ENCODE peak calls at places on chromosomes 4 and X, in four cellular contexts. S, U, A and J are unnamed samples.

GRCh38 chr4:168220893-168221292 is 97.7 kb downstream of the DDX60 start:
- DNase-seq in S (no peak), A (no peak), U (no peak), J (no peak)

GRCh38 chrX:107429090-107429489 is 20.4 kb upstream of the FRMPD3 start:
- DNase-seq in U (no peak), S (no peak), A (peak), J (no peak)

GRCh38 chrX:98568795-98569194 is 1685.1 kb downstream of the RPA4 start:
- DNase-seq in U (no peak), S (no peak), A (no peak), J (no peak)

GRCh38 chrX:105006103-105006502 is 214.4 kb downstream of the TEX13A start:
- DNase-seq in S (no peak), A (no peak), U (no peak), J (no peak)

GRCh38 chrX:34880656-34881055 is 61.9 kb upstream of the FAM47B start:
- DNase-seq in S (no peak), A (no peak), U (no peak), J (no peak)

GRCh38 chr4:94305468-94306225 is 37.0 kb downstream of the HPGDS start:
- DNase-seq in A (peak), S (no peak), U (no peak), J (no peak)

GRCh38 chr4:1403591-1404572 is 2.4 kb downstream of the NKX1-1 start:
- DNase-seq in A (no peak), U (no peak), S (no peak), J (no peak)

GRCh38 chr4:5043579-5043978 is 7.7 kb upstream of the STK32B start:
- DNase-seq in S (no peak), A (no peak), U (no peak), J (no peak)

GRCh38 chrX:389021-389441 is 2.3 kb upstream of the PPP2R3B start:
- DNase-seq in S (no peak), A (no peak), U (no peak), J (no peak)

GRCh38 chr4:123250843-123251242 is 145.8 kb upstream of the SPRY1 start:
- DNase-seq in A (no peak), U (peak), S (peak), J (no peak)

GRCh38 chr4:150289198-150289597 is 211.0 kb downstream of the DCLK2 start:
- DNase-seq in U (no peak), A (no peak), S (no peak), J (no peak)

GRCh38 chr4:139523076-139523475 is 32.9 kb downstream of the SETD7 start:
- DNase-seq in S (no peak), U (no peak), A (no peak), J (no peak)

GRCh38 chr4:75702919-75703411 is 21.4 kb upstream of the USO1 start:
- DNase-seq in A (no peak), S (no peak), U (no peak), J (no peak)

GRCh38 chrX:152824841-152825374 is 5.6 kb downstream of the CETN2 start:
- DNase-seq in S (no peak), A (no peak), U (no peak), J (no peak)

GRCh38 chrX:68511255-68511654 is 12.4 kb downstream of the YIPF6 start:
- DNase-seq in S (no peak), U (no peak), A (peak), J (no peak)

GRCh38 chr4:151983854-151984253 is 223.0 kb upstream of the GATB start:
- DNase-seq in U (no peak), S (no peak), A (peak), J (no peak)

GRCh38 chrX:148500428-148501120 is at the start of gene AFF2:
- DNase-seq in U (no peak), S (peak), A (peak), J (no peak)

GRCh38 chrX:46941341-46941740 is 29.1 kb downstream of the JADE3 start:
- DNase-seq in U (no peak), S (no peak), A (no peak), J (no peak)

GRCh38 chr4:16443504-16444088 is 217.3 kb upstream of the TAPT1 start:
- DNase-seq in A (peak), U (no peak), S (no peak), J (no peak)

GRCh38 chr4:150173420-150173819 is 95.2 kb downstream of the DCLK2 start:
- DNase-seq in S (no peak), A (no peak), U (no peak), J (no peak)

GRCh38 chr4:109955146-109955545 is 42.5 kb downstream of the EGF start:
- DNase-seq in A (no peak), S (no peak), U (no peak), J (no peak)

GRCh38 chr4:146522862-146523205 is 1.1 kb upstream of the SLC10A7 start:
- DNase-seq in S (no peak), U (no peak), A (peak), J (no peak)

GRCh38 chrX:57595381-57595811 is 3.6 kb downstream of the ZXDB start:
- DNase-seq in S (no peak), U (peak), A (peak), J (peak)

GRCh38 chr4:28772066-28772465 is 1911.4 kb downstream of the STIM2 start:
- DNase-seq in U (no peak), A (peak), S (no peak), J (peak)

GRCh38 chr4:158809611-158810486 is 41.0 kb downstream of the FNIP2 start:
- DNase-seq in A (peak), S (no peak), U (peak), J (peak)

GRCh38 chr4:151854731-151855130 is 93.9 kb upstream of the GATB start:
- DNase-seq in U (no peak), A (no peak), S (no peak), J (no peak)

GRCh38 chr4:123072060-123072459 is 149.7 kb upstream of the NUDT6 start:
- DNase-seq in A (no peak), S (no peak), U (no peak), J (no peak)

GRCh38 chrX:122439836-122440235 is 744.2 kb upstream of the GRIA3 start:
- DNase-seq in A (no peak), S (no peak), U (peak), J (no peak)

GRCh38 chrX:122441451-122441850 is 742.6 kb upstream of the GRIA3 start:
- DNase-seq in U (no peak), S (no peak), A (no peak), J (no peak)

GRCh38 chrX:122434942-122435341 is 749.1 kb upstream of the GRIA3 start:
- DNase-seq in S (no peak), U (no peak), A (no peak), J (no peak)

DNA sequence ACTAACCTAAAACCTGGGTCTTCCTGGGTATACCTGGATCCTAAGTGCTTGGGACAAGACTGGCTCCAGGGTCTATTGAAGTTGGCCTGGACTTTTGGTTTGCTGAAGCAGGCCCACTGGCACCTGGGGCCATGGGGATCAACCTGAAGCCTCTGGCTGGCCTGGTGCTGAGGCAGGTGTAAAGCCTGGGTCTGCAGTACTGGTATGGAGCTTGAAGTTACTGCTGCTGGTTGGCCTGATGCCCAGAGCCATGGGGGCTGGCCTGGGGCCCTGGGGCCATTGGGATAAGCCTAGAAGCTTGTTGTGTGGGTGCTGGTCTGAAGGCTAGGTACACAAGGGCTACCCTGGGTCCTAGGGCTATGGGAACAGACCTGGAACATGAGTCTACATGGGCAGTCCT is 743.2 kb upstream of the GRIA3 start:
- DNase-seq in U (no peak), A (no peak), S (no peak), J (no peak)
- H3K4me3 ChIP-seq in U (no peak), A (no peak), S (no peak), J (no peak)

GRCh38 chrX:79336869-79337815 is 30.0 kb downstream of the ITM2A start:
- DNase-seq in A (peak), S (no peak), U (no peak), J (no peak)
- H3K4me3 ChIP-seq in A (peak), S (no peak), U (no peak), J (no peak)

DNA sequence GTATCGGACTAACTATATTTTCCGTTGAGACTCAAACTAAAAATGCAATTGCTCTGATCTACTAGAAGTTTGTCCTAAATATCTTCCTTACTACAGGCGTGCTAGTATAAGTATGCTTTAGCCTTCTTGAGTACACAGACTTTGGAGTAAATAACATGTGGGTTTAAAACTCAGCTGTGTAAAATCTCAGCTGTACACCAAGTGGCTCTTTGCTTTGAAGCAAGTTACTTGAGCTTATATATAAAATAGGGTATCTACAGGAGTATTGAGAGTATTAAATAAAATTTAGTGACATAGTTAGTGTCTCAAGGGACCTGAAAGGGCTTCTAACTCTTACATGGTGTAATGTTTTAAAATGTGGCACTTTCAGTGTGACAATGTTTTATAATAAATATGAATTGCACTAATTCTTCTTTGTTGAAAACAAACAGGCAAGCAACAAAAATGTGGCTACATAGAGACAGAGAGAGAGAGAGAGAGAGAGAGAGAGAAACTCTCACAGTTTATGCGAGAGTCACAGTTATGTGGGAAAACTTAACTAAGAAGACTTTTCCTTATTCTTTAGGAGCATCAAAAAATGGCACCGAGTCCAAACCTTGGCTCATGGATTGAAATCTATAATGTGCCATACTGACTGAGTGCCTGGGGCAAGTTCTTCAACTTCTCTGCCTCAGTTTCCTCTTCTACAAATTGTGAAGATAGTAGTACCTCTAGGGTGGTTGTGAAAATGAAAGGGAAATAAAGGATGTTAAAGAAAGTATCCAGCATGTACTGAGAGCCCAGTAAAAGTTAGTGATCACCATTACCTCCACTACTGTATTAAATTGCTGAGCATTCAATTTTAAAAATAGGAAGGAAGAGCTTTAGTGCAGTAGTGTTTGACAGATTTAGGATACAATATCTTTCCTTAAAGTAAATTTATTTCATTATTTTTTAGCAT is 187.8 kb upstream of the ANK2 start:
- DNase-seq in A (no peak), U (no peak), S (no peak), J (no peak)
- H3K4me3 ChIP-seq in A (no peak), U (no peak), S (no peak), J (no peak)

GRCh38 chr4:101135371-101136010 is 211.8 kb downstream of the PPP3CA start:
- DNase-seq in U (no peak), S (no peak), A (no peak), J (no peak)
- H3K4me3 ChIP-seq in U (no peak), S (no peak), A (no peak), J (no peak)

DNA sequence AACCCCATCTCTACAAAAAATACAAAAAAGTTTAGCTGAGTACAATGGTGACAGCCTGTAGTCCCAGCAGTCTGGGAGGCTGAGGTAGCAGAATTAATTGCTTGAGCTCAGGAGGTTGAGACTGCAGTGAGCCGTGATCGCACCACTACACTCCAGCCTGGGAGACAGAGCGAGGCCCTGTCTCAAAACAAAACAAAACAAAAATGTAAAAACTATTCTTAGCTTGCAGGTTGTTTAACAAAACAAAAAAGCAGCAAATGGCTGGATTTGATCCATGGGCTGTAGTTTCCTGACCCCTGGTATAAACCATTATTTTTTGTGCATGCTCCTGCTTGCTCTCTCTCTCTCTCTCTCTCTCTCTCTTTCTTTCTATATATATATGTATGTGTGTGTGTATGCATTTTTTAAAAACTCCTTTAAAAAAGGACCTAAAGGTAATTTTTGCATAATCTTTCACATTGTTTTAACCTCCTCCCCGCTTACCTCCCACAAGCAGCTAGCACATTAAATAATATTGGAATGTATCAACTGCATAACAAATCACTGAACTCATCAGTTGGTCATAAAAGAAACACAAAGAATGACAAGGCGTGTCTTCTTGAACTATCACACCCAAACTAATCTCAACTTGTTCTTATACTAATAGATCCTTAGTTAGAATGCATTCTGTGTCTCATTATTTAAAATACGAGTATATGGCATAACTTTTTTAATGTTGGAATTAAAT is 4.8 kb downstream of the AREG start:
- DNase-seq in S (no peak), U (no peak), A (no peak), J (no peak)
- H3K4me3 ChIP-seq in S (no peak), U (no peak), A (no peak), J (no peak)

DNA sequence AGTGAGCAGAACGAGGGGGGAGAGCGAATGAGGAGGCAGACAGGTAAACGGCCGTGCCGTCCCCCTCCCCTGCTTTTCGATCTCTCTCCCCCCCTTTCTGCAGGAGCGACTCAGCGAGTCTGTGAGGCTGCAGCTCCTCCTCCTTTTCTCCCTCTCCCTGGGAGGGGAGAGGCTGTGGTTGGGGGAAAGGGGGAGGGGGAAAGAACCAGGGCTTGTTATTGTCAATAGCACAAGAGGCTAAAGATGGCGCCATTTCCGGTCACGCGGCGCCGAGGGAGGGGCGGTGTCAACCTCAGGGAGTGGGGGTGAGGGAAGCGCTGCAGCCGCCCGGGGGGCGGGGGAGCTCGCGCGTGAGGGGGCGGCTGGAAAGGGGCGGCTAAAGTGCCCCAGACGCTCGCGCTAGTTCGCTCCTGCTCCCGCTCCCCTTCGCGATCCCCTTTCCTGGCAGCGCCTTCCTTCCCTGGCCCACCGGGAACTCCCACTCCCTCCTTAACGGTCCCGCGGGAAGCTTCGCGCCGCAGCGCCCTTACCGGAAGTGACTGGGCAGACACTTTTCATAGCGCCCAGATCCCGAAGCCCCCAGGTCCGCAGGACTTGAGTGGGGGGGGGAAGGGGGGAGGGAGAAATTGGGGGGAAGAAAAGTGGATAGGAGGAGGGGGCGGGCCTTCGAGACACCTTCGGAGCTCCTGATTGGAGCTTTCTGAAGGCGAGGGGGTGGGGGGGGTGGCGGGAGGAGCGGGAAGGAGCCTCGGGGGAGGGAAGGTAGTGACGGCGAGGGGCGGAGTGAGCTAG is at the start of gene CUL4B:
- DNase-seq in S (peak), U (peak), A (peak), J (peak)
- H3K4me3 ChIP-seq in S (peak), U (peak), A (peak), J (peak)

DNA sequence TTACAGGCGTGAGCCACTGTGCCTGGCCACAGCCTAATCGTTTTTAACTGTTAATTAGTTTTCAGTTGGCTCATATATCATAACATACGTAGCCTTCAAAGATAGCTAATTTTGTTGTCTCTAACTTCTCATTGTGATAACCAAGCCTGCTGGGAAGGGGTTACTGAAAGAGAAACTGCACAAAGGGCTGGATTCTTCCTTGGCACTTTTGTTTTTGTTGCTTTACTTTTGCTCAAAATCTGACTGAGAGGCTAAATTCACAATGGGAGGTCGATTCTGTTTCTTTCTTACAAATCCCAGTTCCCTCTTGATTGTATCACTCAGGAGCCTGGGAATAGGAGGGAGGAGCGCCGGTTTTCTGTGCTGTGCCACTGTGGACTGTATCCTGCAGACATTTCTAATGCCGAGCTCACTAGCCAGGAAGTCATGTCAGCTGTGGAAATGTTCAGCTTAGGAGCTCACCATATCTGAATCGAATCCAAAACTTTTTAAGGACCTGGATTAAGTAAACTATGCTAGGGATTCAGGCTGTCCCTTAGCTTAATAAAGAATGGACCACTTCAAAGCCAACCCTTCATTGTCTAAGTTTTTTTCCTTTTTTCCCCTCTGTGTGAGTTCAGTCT is 120.5 kb upstream of the FAT1 start:
- DNase-seq in U (no peak), A (peak), S (no peak), J (peak)
- H3K4me3 ChIP-seq in U (peak), A (peak), S (peak), J (peak)

DNA sequence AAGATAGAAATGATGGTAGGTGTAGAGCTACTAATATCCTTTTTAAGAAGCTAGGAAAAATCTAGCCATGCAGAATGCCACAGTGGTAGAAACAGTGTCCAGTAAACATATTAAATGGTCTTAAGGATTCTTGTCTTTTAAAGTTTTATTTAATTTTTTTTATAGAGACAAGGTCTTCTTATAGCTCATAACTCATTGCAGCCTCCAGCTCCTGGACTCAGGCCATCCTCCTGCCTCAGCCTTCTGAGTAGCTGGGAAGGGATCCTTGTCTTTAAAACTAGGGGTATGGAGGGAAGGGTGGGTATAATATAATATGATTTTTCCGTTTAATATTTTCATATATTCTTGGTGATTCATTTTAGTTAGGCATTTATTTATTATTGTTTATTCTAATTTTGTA is 3.8 kb downstream of the TMEM165 start:
- DNase-seq in U (no peak), A (no peak), S (no peak), J (no peak)
- H3K4me3 ChIP-seq in U (peak), A (no peak), S (peak), J (no peak)